ENCODE peak calls at places on chromosomes 6 and 20, in nine cellular contexts. T, S, Y, M, K, B, X, C and P are unnamed samples.
A peak's percentile ranks its signal among the peaks of the same experiment; 100 is the strongest.

GRCh38 chr6:159126590-159126989 is 42.6 kb upstream of the FNDC1 start:
- DNase-seq in T (no peak), S (no peak), Y (no peak), M (no peak), K (peak; percentile 96), B (no peak), X (no peak), C (no peak), P (peak; percentile 26)

GRCh38 chr6:43222418-43223059 is 6.7 kb downstream of the DNPH1 start:
- DNase-seq in T (no peak), S (no peak), Y (no peak), M (no peak), K (no peak), B (no peak), X (no peak), C (no peak), P (no peak)

GRCh38 chr20:56609321-56609720 is 19.8 kb upstream of the TFAP2C start:
- DNase-seq in T (peak; percentile 70), S (no peak), Y (no peak), M (no peak), K (no peak), B (no peak), X (no peak), C (no peak), P (no peak)

GRCh38 chr6:122817766-122818165 is 28.7 kb downstream of the SMPDL3A start:
- DNase-seq in T (no peak), S (no peak), Y (no peak), M (no peak), K (no peak), B (no peak), X (no peak), C (no peak), P (no peak)

GRCh38 chr6:163543311-163543710 is 128.8 kb downstream of the QKI start:
- DNase-seq in T (peak; percentile 68), S (no peak), Y (no peak), M (peak; percentile 73), K (no peak), B (no peak), X (no peak), C (no peak), P (no peak)

GRCh38 chr6:122779672-122780066 is at the start of gene FABP7:
- DNase-seq in T (no peak), S (no peak), Y (no peak), M (no peak), K (no peak), B (no peak), X (no peak), C (no peak), P (no peak)

GRCh38 chr20:57680131-57680716 is 29.6 kb downstream of the PMEPA1 start:
- DNase-seq in T (no peak), S (no peak), Y (no peak), M (no peak), K (no peak), B (no peak), X (peak; percentile 37), C (no peak), P (no peak)

GRCh38 chr6:144710207-144710606 is 425.1 kb downstream of the UTRN start:
- DNase-seq in T (no peak), S (peak; percentile 90), Y (peak; percentile 88), M (no peak), K (no peak), B (no peak), X (no peak), C (no peak), P (no peak)

GRCh38 chr6:118697554-118697953 is 46.2 kb upstream of the CEP85L start:
- DNase-seq in T (no peak), S (no peak), Y (no peak), M (no peak), K (no peak), B (no peak), X (no peak), C (no peak), P (no peak)

GRCh38 chr6:119224095-119224701 is 125.4 kb downstream of the MAN1A1 start:
- DNase-seq in T (no peak), S (no peak), Y (no peak), M (no peak), K (no peak), B (no peak), X (no peak), C (no peak), P (no peak)

DNA sequence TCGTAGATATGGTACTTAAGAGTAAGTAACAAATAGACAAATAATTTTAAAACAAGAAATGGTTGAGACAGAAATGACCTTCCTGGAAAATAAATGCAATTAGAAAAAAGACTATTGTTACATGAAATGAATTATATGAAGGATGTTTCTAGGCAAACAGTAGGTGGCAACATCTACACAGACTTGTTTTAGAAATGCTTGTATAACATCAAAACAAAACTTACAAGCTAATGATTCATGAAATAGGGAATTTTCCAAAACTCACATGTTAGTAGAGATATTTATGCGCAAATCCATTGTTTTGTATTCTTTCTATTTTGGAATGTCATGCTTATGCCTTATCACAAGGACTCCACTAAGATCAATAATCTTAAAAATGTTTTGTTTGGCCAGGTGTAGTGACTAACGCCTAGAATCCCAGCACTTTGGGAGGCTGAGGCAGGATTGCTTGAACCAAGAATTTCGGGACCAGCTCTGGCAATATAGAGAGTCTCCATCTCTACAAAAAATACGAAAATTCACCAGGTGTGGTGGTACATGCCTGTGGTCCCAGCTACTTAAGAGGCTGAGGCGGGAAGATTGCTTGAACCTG is 32.3 kb upstream of the LGSN start:
- DNase-seq in T (no peak), S (peak; percentile 73), Y (peak; percentile 57), M (peak; percentile 4), K (no peak), B (no peak), X (no peak), C (no peak), P (no peak)
- TF ChIP-seq CTCF in T (peak; percentile 24), S (peak; percentile 58), Y (no peak), M (peak; percentile 36), K (peak; percentile 65), B (no peak), X (peak; percentile 52), C (peak; percentile 42), P (no peak)

GRCh38 chr20:3821996-3822395 is 1.6 kb downstream of the AP5S1 start:
- DNase-seq in T (no peak), S (no peak), Y (no peak), M (no peak), K (no peak), B (no peak), X (no peak), C (peak; percentile 65), P (no peak)

GRCh38 chr20:3820901-3821727 is 767 bp downstream of the AP5S1 start:
- DNase-seq in T (no peak), S (no peak), Y (no peak), M (no peak), K (no peak), B (no peak), X (no peak), C (peak; percentile 49), P (peak; percentile 40)

GRCh38 chr20:3819413-3820047 is 817 bp upstream of the AP5S1 start:
- DNase-seq in T (no peak), S (no peak), Y (no peak), M (no peak), K (no peak), B (no peak), X (no peak), C (peak; percentile 71), P (no peak)

GRCh38 chr20:3818155-3819151 is 1.9 kb upstream of the AP5S1 start:
- DNase-seq in T (peak; percentile 81), S (peak; percentile 87), Y (peak; percentile 74), M (peak; percentile 89), K (peak; percentile 94), B (peak; percentile 74), X (peak; percentile 82), C (peak; percentile 74), P (peak; percentile 95)

DNA sequence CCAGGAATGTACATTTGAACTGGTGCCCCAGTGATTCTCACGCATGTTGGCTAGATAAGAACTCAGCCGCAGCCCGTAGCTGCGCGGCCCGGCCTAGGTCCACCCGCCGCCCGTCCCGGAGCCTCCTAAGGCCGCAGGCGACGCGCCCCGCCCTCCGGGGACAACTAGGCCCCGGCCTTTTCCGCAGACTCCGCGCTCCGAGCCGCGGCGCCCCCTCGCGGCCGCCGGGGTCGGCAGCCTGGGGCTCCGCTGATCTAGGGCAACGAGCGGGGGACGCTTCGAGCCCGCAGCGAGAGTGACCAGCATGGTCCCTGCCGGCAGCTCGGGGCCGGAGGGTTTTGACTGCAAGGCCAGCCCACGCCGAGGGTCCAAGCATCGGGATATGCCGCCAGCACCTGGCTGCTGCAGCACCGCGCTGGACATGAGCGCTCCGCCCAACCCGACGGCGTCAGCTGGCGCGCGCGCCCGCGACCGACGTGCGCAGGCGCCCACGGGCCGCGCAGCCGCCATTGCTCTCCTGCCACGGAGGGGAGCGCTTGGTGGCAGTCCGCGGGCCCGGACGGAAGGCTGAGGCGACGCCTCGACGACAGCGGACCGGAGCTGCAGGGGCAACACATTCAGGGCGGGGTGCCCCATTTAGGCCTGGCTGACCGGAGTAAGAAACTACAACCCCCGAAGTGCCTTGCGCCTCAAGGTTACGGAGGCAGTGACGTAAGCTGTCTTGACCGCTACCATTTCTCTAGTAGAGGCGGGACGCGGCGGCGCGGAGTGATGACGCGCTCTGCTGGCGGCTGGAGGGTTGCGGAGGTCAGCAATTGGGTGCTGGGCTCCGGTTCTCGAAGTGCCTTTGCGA is at the start of gene AP5S1:
- DNase-seq in T (peak; percentile 99), S (peak; percentile 96), Y (peak; percentile 96), M (peak; percentile 99), K (peak; percentile 99), B (peak; percentile 90), X (peak; percentile 98), C (peak; percentile 98), P (peak; percentile 97)
- TF ChIP-seq CTCF in T (peak; percentile 99), S (peak; percentile 95), Y (peak; percentile 90), M (peak; percentile 80), K (peak; percentile 96), B (peak; percentile 77), X (peak; percentile 100), C (peak; percentile 89), P (peak; percentile 96)

GRCh38 chr6:7424058-7424457 is 34.5 kb downstream of the RIOK1 start:
- DNase-seq in T (no peak), S (no peak), Y (no peak), M (no peak), K (no peak), B (no peak), X (no peak), C (no peak), P (no peak)
- TF ChIP-seq CTCF in T (no peak), S (no peak), Y (no peak), M (no peak), K (no peak), B (no peak), X (no peak), C (no peak), P (no peak)

GRCh38 chr6:80523029-80523428 is 416.6 kb downstream of the BCKDHB start:
- DNase-seq in T (no peak), S (no peak), Y (peak; percentile 85), M (no peak), K (no peak), B (no peak), X (no peak), C (no peak), P (no peak)

GRCh38 chr6:80527552-80528052 is 421.1 kb downstream of the BCKDHB start:
- DNase-seq in T (no peak), S (peak; percentile 17), Y (no peak), M (no peak), K (no peak), B (no peak), X (no peak), C (no peak), P (no peak)

GRCh38 chr6:80522556-80522955 is 416.1 kb downstream of the BCKDHB start:
- DNase-seq in T (no peak), S (no peak), Y (no peak), M (no peak), K (no peak), B (no peak), X (no peak), C (no peak), P (no peak)

GRCh38 chr6:80520195-80520594 is 413.7 kb downstream of the BCKDHB start:
- DNase-seq in T (no peak), S (peak; percentile 77), Y (peak; percentile 58), M (no peak), K (no peak), B (no peak), X (no peak), C (no peak), P (no peak)

GRCh38 chr6:80523531-80523970 is 417.1 kb downstream of the BCKDHB start:
- DNase-seq in T (peak; percentile 81), S (peak; percentile 52), Y (peak; percentile 40), M (peak; percentile 94), K (peak; percentile 53), B (no peak), X (no peak), C (peak; percentile 60), P (no peak)
- TF ChIP-seq CTCF in T (peak; percentile 61), S (no peak), Y (no peak), M (peak; percentile 63), K (no peak), B (no peak), X (no peak), C (no peak), P (no peak)